ENCODE peak calls at places on chromosomes 16 and 17, in ten cellular contexts. M, S, T, J, A, D, E, I, N and H are unnamed samples.

GRCh38 chr17:81109957-81110356 is 55.4 kb upstream of the PVALEF start:
- DNase-seq in M (no peak), S (no peak), T (no peak), J (no peak), A (no peak), D (no peak), E (no peak), I (no peak), N (no peak), H (no peak)

GRCh38 chr17:65345261-65346060 is 208.3 kb downstream of the RGS9 start:
- DNase-seq in M (no peak), S (no peak), T (peak; percentile 27), J (no peak), A (no peak), D (no peak), E (no peak), I (no peak), N (no peak), H (no peak)

GRCh38 chr16:49952386-49952785 is 72.6 kb upstream of the CNEP1R1 start:
- DNase-seq in M (no peak), S (no peak), T (no peak), J (no peak), A (no peak), D (peak; percentile 2), E (peak; percentile 16), I (no peak), N (no peak), H (no peak)

GRCh38 chr17:29073045-29073444 is 30.1 kb downstream of the PIPOX start:
- DNase-seq in M (no peak), S (no peak), T (no peak), J (no peak), A (no peak), D (no peak), E (no peak), I (no peak), N (no peak), H (no peak)

GRCh38 chr16:89949756-89950155 is 1.2 kb downstream of the DEF8 start:
- DNase-seq in M (no peak), S (no peak), T (no peak), J (no peak), A (no peak), D (no peak), E (no peak), I (no peak), N (no peak), H (no peak)

GRCh38 chr17:40312131-40312731 is 3.3 kb downstream of the RARA start:
- DNase-seq in M (no peak), S (no peak), T (no peak), J (no peak), A (peak; percentile 44), D (peak; percentile 68), E (no peak), I (no peak), N (no peak), H (peak; percentile 74)

GRCh38 chr16:8625491-8626087 is 4.1 kb downstream of the METTL22 start:
- DNase-seq in M (no peak), S (no peak), T (no peak), J (no peak), A (no peak), D (peak; percentile 21), E (no peak), I (no peak), N (no peak), H (no peak)

GRCh38 chr17:37821025-37821713 is 76.3 kb upstream of the HNF1B start:
- DNase-seq in M (peak; percentile 36), S (peak; percentile 62), T (no peak), J (no peak), A (no peak), D (no peak), E (no peak), I (no peak), N (no peak), H (no peak)

GRCh38 chr16:30870904-30871303 is 23.0 kb downstream of the BCL7C start:
- DNase-seq in M (no peak), S (no peak), T (no peak), J (no peak), A (no peak), D (no peak), E (no peak), I (no peak), N (no peak), H (no peak)

GRCh38 chr17:70405492-70406220 is 236.3 kb downstream of the KCNJ2 start:
- DNase-seq in M (no peak), S (peak; percentile 97), T (peak; percentile 24), J (no peak), A (no peak), D (no peak), E (peak; percentile 85), I (no peak), N (no peak), H (no peak)

GRCh38 chr16:79283578-79283977 is 317.0 kb downstream of the MAF start:
- DNase-seq in M (no peak), S (no peak), T (no peak), J (no peak), A (peak; percentile 59), D (no peak), E (no peak), I (no peak), N (no peak), H (no peak)

GRCh38 chr16:80924372-80924978 is 82.2 kb downstream of the CMC2 start:
- DNase-seq in M (peak; percentile 82), S (peak; percentile 43), T (peak; percentile 80), J (peak; percentile 80), A (peak; percentile 73), D (no peak), E (peak; percentile 70), I (peak; percentile 60), N (no peak), H (peak; percentile 34)

GRCh38 chr17:78111727-78112507 is 16.6 kb downstream of the TMC6 start:
- DNase-seq in M (no peak), S (no peak), T (no peak), J (no peak), A (no peak), D (peak; percentile 62), E (no peak), I (no peak), N (no peak), H (peak; percentile 55)

GRCh38 chr17:42178817-42179216 is 2.1 kb downstream of the KCNH4 start:
- DNase-seq in M (no peak), S (no peak), T (no peak), J (no peak), A (peak; percentile 67), D (no peak), E (no peak), I (no peak), N (no peak), H (no peak)
- H3K4me1 ChIP-seq in M (peaks cover 10% of the 10 kb centered on the region), S (peaks cover 5% of the 10 kb centered on the region), T (peaks cover 10% of the 10 kb centered on the region), J (peaks cover 28% of the 10 kb centered on the region), A (peaks cover 25% of the 10 kb centered on the region), D (peaks cover 18% of the 10 kb centered on the region), E (peaks cover 25% of the 10 kb centered on the region), I (peaks cover 33% of the 10 kb centered on the region), N (peaks cover 19% of the 10 kb centered on the region), H (peaks cover 26% of the 10 kb centered on the region)

GRCh38 chr16:28845173-28846079 is 722 bp downstream of the TUFM start:
- DNase-seq in M (no peak), S (peak; percentile 12), T (peak; percentile 15), J (peak; percentile 61), A (peak; percentile 57), D (no peak), E (peak; percentile 50), I (peak; percentile 39), N (no peak), H (no peak)
- TF ChIP-seq POLR2A in M (no peak), S (no peak), T (no peak), J (no peak), A (no peak), D (no peak), E (no peak), I (no peak), N (no peak), H (no peak)

DNA sequence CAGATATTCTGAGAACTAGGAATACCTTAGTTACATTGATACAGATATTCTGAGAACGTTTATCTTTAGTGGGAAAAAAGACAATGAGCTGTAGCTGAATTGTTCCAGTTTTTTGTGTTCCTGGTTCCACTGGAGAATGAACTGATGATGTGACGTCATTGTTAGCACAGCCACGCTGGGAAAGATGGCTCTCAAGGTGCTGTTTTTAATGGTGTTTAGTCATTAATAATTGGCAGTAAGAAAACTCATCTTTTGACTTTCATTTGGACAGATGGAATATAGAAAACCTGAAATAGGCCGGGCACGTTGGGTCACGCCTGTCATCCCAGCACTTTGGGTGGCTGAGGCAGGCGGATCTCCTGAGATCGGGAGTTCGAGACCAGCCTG is 10.4 kb downstream of the FOXK2 start:
- DNase-seq in M (no peak), S (no peak), T (no peak), J (no peak), A (no peak), D (no peak), E (no peak), I (no peak), N (no peak), H (no peak)
- H3K27ac ChIP-seq in M (peak overlapping the region; percentile 14), S (no peak overlapping the region), T (no peak overlapping the region), J (no peak overlapping the region), A (no peak overlapping the region), D (peak overlapping the region; percentile 88), E (no peak overlapping the region), I (peak overlapping the region; percentile 48), N (peak overlapping the region; percentile 96), H (no peak overlapping the region)

GRCh38 chr17:38896373-38896954 is 26.6 kb downstream of the LASP1 start:
- DNase-seq in M (peak; percentile 72), S (peak; percentile 22), T (peak; percentile 42), J (no peak), A (no peak), D (no peak), E (no peak), I (no peak), N (no peak), H (peak; percentile 54)

GRCh38 chr17:38898812-38899348 is 26.5 kb upstream of the LASP1NB start:
- DNase-seq in M (no peak), S (no peak), T (peak; percentile 41), J (peak; percentile 50), A (peak; percentile 93), D (no peak), E (no peak), I (peak; percentile 80), N (no peak), H (peak; percentile 64)

GRCh38 chr17:38897176-38897575 is 27.3 kb downstream of the LASP1 start:
- DNase-seq in M (peak; percentile 79), S (peak; percentile 28), T (no peak), J (no peak), A (peak; percentile 79), D (peak; percentile 89), E (no peak), I (no peak), N (no peak), H (peak; percentile 90)

GRCh38 chr17:38898291-38898679 is 27.1 kb upstream of the LASP1NB start:
- DNase-seq in M (no peak), S (no peak), T (no peak), J (no peak), A (peak; percentile 82), D (no peak), E (no peak), I (no peak), N (no peak), H (no peak)

DNA sequence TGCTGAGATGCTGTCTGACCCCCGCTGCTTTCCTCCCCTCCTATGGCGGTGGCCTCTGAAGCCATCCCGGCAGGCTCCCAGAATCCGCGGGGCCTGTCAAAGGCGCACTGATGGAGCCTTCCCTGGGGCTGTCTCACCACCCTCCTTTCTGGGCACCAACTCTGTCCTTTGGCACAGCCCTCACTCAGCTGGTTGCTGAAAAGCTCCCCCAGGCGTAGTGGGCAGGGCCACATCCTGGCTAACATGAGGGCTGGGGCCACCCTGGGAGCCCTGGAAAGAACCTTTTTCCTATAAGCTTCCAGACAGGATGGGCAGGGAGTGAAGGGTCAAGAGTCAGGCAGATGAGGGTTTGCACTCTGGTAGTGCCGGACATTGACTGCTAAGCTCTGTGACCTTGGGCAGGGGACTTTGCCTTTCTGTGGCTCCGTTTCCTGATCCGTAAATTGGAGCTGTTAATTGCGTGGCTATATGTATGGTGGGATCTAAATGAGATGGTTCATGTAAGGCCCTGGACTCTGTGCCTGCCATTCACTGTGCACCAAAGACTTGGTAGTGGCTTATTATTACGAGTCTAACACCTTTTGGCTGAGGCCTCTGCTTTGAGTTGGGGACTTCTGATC is 27.6 kb upstream of the LASP1NB start:
- DNase-seq in M (no peak), S (no peak), T (peak; percentile 46), J (no peak), A (peak; percentile 74), D (no peak), E (no peak), I (no peak), N (no peak), H (no peak)
- H3K4me1 ChIP-seq in M (peaks cover 43% of the 10 kb centered on the region), S (peaks cover 35% of the 10 kb centered on the region), T (peaks cover 68% of the 10 kb centered on the region), J (peaks cover 94% of the 10 kb centered on the region), A (peaks cover 51% of the 10 kb centered on the region), D (peaks cover 80% of the 10 kb centered on the region), E (peaks cover 76% of the 10 kb centered on the region), I (peaks cover 61% of the 10 kb centered on the region), N (peaks cover 67% of the 10 kb centered on the region), H (peaks cover 98% of the 10 kb centered on the region)